ENCODE peak calls at places on chromosomes 13 and 19, in six cellular contexts. E is pancreas, I is cardiac muscle cell, X is C1 segment of cervical spinal cord, J is ovary, B is M059J. Y is an unnamed sample.

GRCh38 chr19:58407658-58408151 is 744 bp upstream of the ZNF584 start:
- DNase-seq in I (no peak), J (peak), E (no peak), X (no peak), B (no peak), Y (no peak)

GRCh38 chr13:112928958-112929777 is 39.8 kb upstream of the MCF2L start:
- DNase-seq in I (no peak), J (no peak), B (no peak), X (no peak), E (no peak), Y (no peak)

GRCh38 chr13:106626473-106626872 is 58.5 kb upstream of the ARGLU1 start:
- DNase-seq in X (no peak), E (no peak), I (no peak), J (no peak), B (no peak), Y (no peak)

GRCh38 chr19:10501971-10502523 is 1.1 kb downstream of the KEAP1 start:
- DNase-seq in B (peak), X (peak), I (peak), J (peak), E (peak), Y (peak)

GRCh38 chr19:47598407-47599349 is 10.3 kb upstream of the BICRA start:
- DNase-seq in E (no peak), I (peak), B (peak), J (no peak), X (no peak), Y (no peak)

GRCh38 chr19:28990522-28990921 is 222.4 kb downstream of the UQCRFS1 start:
- DNase-seq in E (no peak), X (no peak), B (no peak), J (no peak), I (no peak), Y (no peak)

GRCh38 chr19:52188822-52189744 is 769 bp upstream of the PPP2R1A start:
- DNase-seq in E (peak), I (peak), X (peak), J (no peak), B (no peak), Y (peak)

GRCh38 chr19:14544977-14545715 is 15.8 kb downstream of the TECR start:
- DNase-seq in E (peak), J (no peak), B (no peak), X (peak), I (no peak), Y (no peak)

GRCh38 chr13:45209229-45209628 is 8.4 kb upstream of the KCTD4 start:
- DNase-seq in E (no peak), I (no peak), B (no peak), X (no peak), J (no peak), Y (no peak)

GRCh38 chr19:15123031-15123890 is 16.1 kb downstream of the SYDE1 start:
- DNase-seq in E (no peak), B (no peak), X (no peak), I (no peak), J (no peak), Y (no peak)

Y was measured in stimulated activated CD4-positive, alpha-beta T cell treated with anti-CD3 and anti-CD28 coated beads, TNF-alpha, amount 100 ng/mL, for 4 hours.